ENCODE peak calls at places on chromosomes 3 and 15, in eight cellular contexts. X is HCT116; B is EH; R is NCI-H1436; H is fibroblast of villous mesenchyme; T is cardiac fibroblast; G is activated T-cell treated with anti-CD3 and anti-CD28 coated beads, Interleukin-2, amount 50 U/mL, for 1 hour; F is T-helper 9 cell. W is an unnamed sample.

GRCh38 chr3:44883213-44883955 is 9.0 kb downstream of the TGM4 start:
- DNase-seq in X (no peak), B (no peak), R (no peak), H (no peak), T (no peak), G (no peak), F (no peak), W (no peak)

GRCh38 chr3:51974277-51974962 is 444 bp upstream of the ABHD14A start:
- DNase-seq in X (no peak), B (no peak), R (no peak), H (no peak), T (no peak), G (no peak), F (no peak), W (no peak)

GRCh38 chr3:133937756-133938601 is 42.3 kb upstream of the RAB6B start:
- DNase-seq in X (no peak), B (peak; percentile 86), R (no peak), H (peak; percentile 14), T (peak; percentile 84), G (no peak), F (no peak), W (no peak)

GRCh38 chr3:414063-414462 is 217.5 kb downstream of the CHL1 start:
- DNase-seq in X (no peak), B (peak; percentile 0), R (no peak), H (peak; percentile 10), T (peak; percentile 19), G (no peak), F (no peak), W (no peak)

GRCh38 chr3:161939919-161940693 is 443.5 kb downstream of the OTOL1 start:
- DNase-seq in X (no peak), B (no peak), R (no peak), H (peak; percentile 10), T (no peak), G (no peak), F (no peak), W (no peak)

GRCh38 chr15:74182131-74182530 is 8.6 kb downstream of the ISLR start:
- DNase-seq in X (no peak), B (no peak), R (no peak), H (no peak), T (no peak), G (no peak), F (no peak), W (no peak)

GRCh38 chr3:186261638-186262037 is 100.4 kb downstream of the DGKG start:
- DNase-seq in X (no peak), B (no peak), R (peak; percentile 13), H (no peak), T (no peak), G (no peak), F (no peak), W (no peak)

GRCh38 chr15:81492303-81492702 is 118.3 kb upstream of the TMC3 start:
- DNase-seq in X (no peak), B (peak; percentile 27), R (no peak), H (peak; percentile 6), T (peak; percentile 81), G (no peak), F (no peak), W (no peak)

GRCh38 chr3:160413613-160414248 is 14.3 kb downstream of the SMC4 start:
- DNase-seq in X (peak; percentile 60), B (peak; percentile 86), R (peak; percentile 82), H (peak; percentile 87), T (peak; percentile 90), G (peak; percentile 55), F (peak; percentile 50), W (peak; percentile 60)

GRCh38 chr15:70195808-70196304 is 98.1 kb upstream of the TLE3 start:
- DNase-seq in X (no peak), B (peak; percentile 91), R (no peak), H (peak; percentile 94), T (peak; percentile 94), G (no peak), F (no peak), W (no peak)

GRCh38 chr3:50295553-50296166 is 3.4 kb upstream of the IFRD2 start:
- DNase-seq in X (no peak), B (no peak), R (no peak), H (no peak), T (no peak), G (no peak), F (no peak), W (no peak)

GRCh38 chr15:91182096-91182495 is 82.0 kb downstream of the SV2B start:
- DNase-seq in X (no peak), B (no peak), R (no peak), H (no peak), T (no peak), G (no peak), F (no peak), W (no peak)

GRCh38 chr3:23776352-23776891 is 29.3 kb upstream of the UBE2E1 start:
- DNase-seq in X (no peak), B (peak; percentile 63), R (no peak), H (peak; percentile 74), T (peak; percentile 89), G (no peak), F (no peak), W (no peak)

GRCh38 chr3:104596054-104596453 is 770.7 kb upstream of the ALCAM start:
- DNase-seq in X (no peak), B (peak; percentile 7), R (no peak), H (no peak), T (no peak), G (no peak), F (no peak), W (no peak)

W was measured in effector memory CD4-positive, alpha-beta T cell.